ENCODE peak calls at places on chromosomes 11 and 22, in eight cellular contexts. K is left ventricle myocardium inferior, U is tibial artery, A is colonic mucosa, R is transverse colon, D is K562, V is body of pancreas, W is spleen. F is an unnamed sample. For H3K36me3 and H3K4me1, the result is how much of the 10 kb centered on the place peaks cover.

GRCh38 chr11:73147771-73148681 is 5.9 kb upstream of the FCHSD2 start:
- DNase-seq in K (peak), U (peak), A (no peak), R (no peak), D (no peak), V (peak), W (peak), F (no peak)

GRCh38 chr11:131662310-131662709 is 291.9 kb downstream of the NTM start:
- DNase-seq in K (no peak), U (no peak), A (no peak), R (no peak), D (no peak), V (no peak), W (no peak), F (no peak)

GRCh38 chr11:27227744-27228143 is 135.3 kb downstream of the CCDC34 start:
- DNase-seq in K (no peak), U (no peak), A (no peak), R (no peak), D (no peak), V (no peak), W (no peak), F (no peak)

GRCh38 chr11:116700586-116701220 is 72.1 kb downstream of the BUD13 start:
- DNase-seq in K (no peak), U (peak), A (no peak), R (no peak), D (no peak), V (no peak), W (peak), F (no peak)

GRCh38 chr22:33321466-33321865 is 263.3 kb upstream of the SYN3 start:
- DNase-seq in K (no peak), U (no peak), A (no peak), R (no peak), D (no peak), V (no peak), W (no peak), F (no peak)

GRCh38 chr11:37072538-37072937 is 474.5 kb upstream of the RAG2 start:
- DNase-seq in K (no peak), U (no peak), A (no peak), R (no peak), D (no peak), V (no peak), W (no peak), F (no peak)

GRCh38 chr22:39253427-39254070 is 8.8 kb upstream of the PDGFB start:
- DNase-seq in K (peak), U (peak), A (peak), R (peak), D (peak), V (peak), W (no peak), F (no peak)

GRCh38 chr11:72298931-72299330 is 55.0 kb upstream of the PHOX2A start:
- DNase-seq in K (no peak), U (no peak), A (no peak), R (no peak), D (no peak), V (no peak), W (no peak), F (no peak)

GRCh38 chr22:33796494-33796893 is 123.8 kb downstream of the LARGE1 start:
- DNase-seq in K (no peak), U (no peak), A (no peak), R (no peak), D (no peak), V (no peak), W (no peak), F (peak)

GRCh38 chr11:4511267-4511666 is 28.8 kb downstream of the OR52K1 start:
- DNase-seq in K (no peak), U (no peak), A (no peak), R (no peak), D (no peak), V (no peak), W (no peak), F (no peak)

GRCh38 chr22:37525073-37525745 is 6.0 kb upstream of the CARD10 start:
- DNase-seq in K (no peak), U (no peak), A (no peak), R (no peak), D (no peak), V (no peak), W (no peak), F (no peak)

GRCh38 chr11:130781906-130782305 is 134.4 kb downstream of the SNX19 start:
- DNase-seq in K (no peak), U (no peak), A (no peak), R (no peak), D (no peak), V (no peak), W (no peak), F (no peak)

DNA sequence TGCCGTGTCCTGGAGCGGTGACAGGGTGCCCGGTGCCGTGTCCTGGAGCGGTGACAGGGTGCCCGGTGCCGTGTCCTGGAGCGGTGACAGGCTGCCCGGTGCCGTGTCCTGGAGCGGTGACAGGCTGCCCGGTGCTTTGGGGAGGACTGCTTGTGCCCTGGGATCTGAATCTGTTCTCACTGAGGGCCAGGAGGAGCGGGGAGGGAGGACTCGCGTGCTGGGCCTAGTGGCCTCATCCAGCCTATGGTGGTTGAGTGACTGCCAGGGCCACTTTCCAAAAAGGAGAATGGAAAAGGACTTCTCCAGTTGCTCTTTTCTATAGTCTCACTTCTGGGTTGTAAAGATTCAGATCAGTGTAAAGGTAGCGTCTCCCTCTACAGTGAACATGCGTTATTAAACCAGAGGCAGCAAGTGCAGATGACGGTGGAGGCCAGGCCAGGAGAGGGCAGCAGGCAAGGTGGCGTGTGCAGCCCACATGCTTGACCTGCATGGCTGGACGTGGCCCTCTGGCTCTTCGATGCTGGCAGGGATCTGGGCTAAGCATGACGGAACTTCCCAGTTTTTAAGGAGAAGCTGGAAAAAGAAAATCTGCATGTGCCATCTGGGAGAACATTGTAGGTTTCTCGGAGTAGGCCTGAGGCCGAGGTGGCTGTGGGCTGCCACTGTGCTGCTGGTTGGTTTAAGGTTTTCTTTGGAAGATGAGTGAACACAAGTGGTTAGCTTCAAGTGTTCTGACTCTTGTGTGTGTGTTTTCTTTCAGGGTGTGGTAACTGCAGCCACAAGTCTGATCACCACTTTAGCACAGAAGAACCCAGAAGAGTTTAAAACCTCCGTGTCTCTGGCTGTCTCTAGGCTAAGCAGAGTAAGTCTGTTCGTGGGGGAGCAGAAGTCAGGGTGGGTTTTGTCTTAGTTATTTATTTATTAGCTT is 55.0 kb downstream of the AP2A2 start:
- DNase-seq in K (no peak), U (no peak), A (no peak), R (no peak), D (no peak), V (no peak), W (no peak), F (no peak)
- H3K36me3 ChIP-seq in K (half or more), U (half or more), A (under half), R (under half), D (half or more), V (under half), W (half or more), F (half or more)

GRCh38 chr22:27112273-27112672 is 454.9 kb downstream of the MIAT start:
- DNase-seq in K (no peak), U (peak), A (no peak), R (no peak), D (no peak), V (no peak), W (no peak), F (no peak)

GRCh38 chr22:27114186-27114585 is 456.8 kb downstream of the MIAT start:
- DNase-seq in K (no peak), U (peak), A (no peak), R (no peak), D (no peak), V (no peak), W (no peak), F (no peak)

GRCh38 chr22:27111796-27112195 is 454.4 kb downstream of the MIAT start:
- DNase-seq in K (no peak), U (no peak), A (no peak), R (no peak), D (no peak), V (no peak), W (no peak), F (no peak)

GRCh38 chr22:27115410-27115809 is 458.0 kb downstream of the MIAT start:
- DNase-seq in K (no peak), U (peak), A (no peak), R (no peak), D (no peak), V (no peak), W (no peak), F (no peak)

GRCh38 chr22:27113211-27114030 is 456.0 kb downstream of the MIAT start:
- DNase-seq in K (peak), U (peak), A (peak), R (peak), D (no peak), V (peak), W (no peak), F (no peak)
- H3K4me1 ChIP-seq in K (under half), U (under half), A (under half), R (under half), D (under half), V (under half), W (under half), F (under half)

DNA sequence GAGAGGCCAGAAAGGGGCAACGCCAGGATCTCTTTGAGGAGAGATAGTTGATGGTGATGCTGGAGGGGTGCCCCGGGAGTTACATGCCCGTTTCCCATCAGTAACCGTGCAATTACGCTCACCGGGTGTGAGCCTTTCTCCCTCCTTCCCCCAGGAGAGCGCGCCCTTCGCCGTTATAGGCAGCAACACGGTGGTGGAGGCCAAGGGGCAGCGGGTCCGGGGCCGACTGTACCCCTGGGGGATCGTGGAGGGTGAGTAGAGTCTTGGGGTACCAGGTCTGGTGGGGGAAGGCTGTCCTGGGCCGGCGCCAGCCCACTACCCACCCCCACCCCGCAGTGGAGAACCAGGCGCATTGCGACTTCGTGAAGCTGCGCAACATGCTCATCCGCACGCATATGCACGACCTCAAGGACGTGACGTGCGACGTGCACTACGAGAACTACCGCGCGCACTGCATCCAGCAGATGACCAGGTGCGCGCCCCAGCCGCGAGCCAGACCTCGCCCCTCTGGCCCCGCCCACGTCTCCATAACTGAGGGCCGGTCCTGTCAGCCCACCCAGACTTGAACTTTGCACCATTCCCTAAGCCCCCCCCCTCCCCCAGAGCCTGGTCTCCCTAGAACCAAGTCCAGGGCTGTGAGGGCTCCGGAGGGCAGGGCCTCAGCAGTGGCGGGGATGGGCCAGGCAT is 1.7 kb upstream of the GP1BB start:
- DNase-seq in K (no peak), U (no peak), A (no peak), R (no peak), D (no peak), V (no peak), W (no peak), F (no peak)
- H3K4me3 ChIP-seq in K (peak), U (no peak), A (no peak), R (no peak), D (no peak), V (no peak), W (no peak), F (no peak)

GRCh38 chr11:134164490-134165370 is 59.0 kb downstream of the NCAPD3 start:
- DNase-seq in K (no peak), U (no peak), A (no peak), R (no peak), D (no peak), V (no peak), W (no peak), F (no peak)

GRCh38 chr11:134171951-134172350 is 51.8 kb downstream of the NCAPD3 start:
- DNase-seq in K (no peak), U (no peak), A (no peak), R (no peak), D (no peak), V (no peak), W (no peak), F (no peak)

GRCh38 chr11:134170909-134171281 is 52.9 kb downstream of the NCAPD3 start:
- DNase-seq in K (no peak), U (no peak), A (no peak), R (no peak), D (no peak), V (no peak), W (no peak), F (no peak)

GRCh38 chr11:134173296-134173695 is 50.5 kb downstream of the NCAPD3 start:
- DNase-seq in K (no peak), U (no peak), A (no peak), R (no peak), D (no peak), V (no peak), W (no peak), F (no peak)

GRCh38 chr11:134170177-134170908 is 53.4 kb downstream of the NCAPD3 start:
- DNase-seq in K (no peak), U (no peak), A (no peak), R (no peak), D (no peak), V (no peak), W (no peak), F (no peak)
- H3K36me3 ChIP-seq in K (half or more), U (half or more), A (under half), R (under half), D (half or more), V (under half), W (half or more), F (half or more)

DNA sequence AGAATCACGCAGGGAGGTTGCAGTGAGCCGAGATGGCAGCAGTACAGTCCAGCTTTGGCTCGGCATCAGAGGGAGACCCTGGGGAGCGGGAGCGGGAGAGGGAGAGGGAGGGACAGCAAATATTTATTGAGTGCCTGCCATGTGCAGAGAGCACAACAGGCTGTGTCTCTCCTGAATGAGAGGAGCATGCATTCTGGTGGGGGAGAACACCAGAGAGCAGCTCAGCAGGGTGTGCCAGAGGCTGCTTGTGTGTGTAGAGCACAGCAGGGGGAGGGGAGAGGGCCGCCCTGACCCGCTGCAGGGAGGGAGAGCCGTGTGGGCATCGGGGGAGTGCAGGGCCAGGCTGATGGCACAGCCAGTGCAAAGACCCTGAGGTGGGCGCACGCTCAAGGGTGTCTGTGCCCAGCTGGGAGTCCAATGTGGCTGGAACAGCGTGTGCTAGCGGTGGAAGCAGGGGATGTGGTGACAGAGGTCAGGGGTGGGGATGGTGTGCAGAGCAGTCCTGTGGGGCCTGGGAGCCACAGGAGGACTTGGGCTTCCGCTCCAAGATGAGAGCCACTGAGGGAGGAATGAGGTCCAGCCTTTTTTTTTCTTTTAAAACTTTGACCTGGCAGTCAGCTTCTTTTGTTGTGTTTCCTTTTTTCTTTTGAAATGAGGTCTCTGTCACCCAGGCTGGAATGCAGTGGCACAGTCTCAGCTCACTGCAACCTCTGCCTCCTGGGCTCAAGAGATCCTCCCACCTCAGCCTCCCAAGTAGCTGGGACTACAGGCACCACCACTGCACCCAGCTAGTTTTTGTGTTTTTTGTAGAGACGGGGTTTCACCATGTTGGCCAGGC is 12.0 kb downstream of the PPIL2 start:
- DNase-seq in K (no peak), U (no peak), A (no peak), R (no peak), D (peak), V (no peak), W (no peak), F (no peak)
- H3K4me1 ChIP-seq in K (under half), U (under half), A (under half), R (under half), D (under half), V (under half), W (under half), F (under half)

GRCh38 chr22:35912668-35913067 is 116.0 kb downstream of the RBFOX2 start:
- DNase-seq in K (no peak), U (no peak), A (no peak), R (no peak), D (no peak), V (no peak), W (no peak), F (no peak)

GRCh38 chr22:35915477-35916013 is 113.1 kb downstream of the RBFOX2 start:
- DNase-seq in K (no peak), U (no peak), A (no peak), R (no peak), D (no peak), V (no peak), W (no peak), F (peak)

GRCh38 chr22:35913925-35914324 is 114.7 kb downstream of the RBFOX2 start:
- DNase-seq in K (no peak), U (no peak), A (no peak), R (no peak), D (no peak), V (no peak), W (no peak), F (no peak)

GRCh38 chr22:35914665-35915476 is 113.8 kb downstream of the RBFOX2 start:
- DNase-seq in K (no peak), U (peak), A (peak), R (peak), D (peak), V (peak), W (no peak), F (peak)

GRCh38 chr22:35914357-35914664 is 114.3 kb downstream of the RBFOX2 start:
- DNase-seq in K (no peak), U (no peak), A (no peak), R (no peak), D (no peak), V (no peak), W (no peak), F (no peak)
- H3K4me3 ChIP-seq in K (peak), U (peak), A (peak), R (peak), D (no peak), V (no peak), W (peak), F (no peak)

DNA sequence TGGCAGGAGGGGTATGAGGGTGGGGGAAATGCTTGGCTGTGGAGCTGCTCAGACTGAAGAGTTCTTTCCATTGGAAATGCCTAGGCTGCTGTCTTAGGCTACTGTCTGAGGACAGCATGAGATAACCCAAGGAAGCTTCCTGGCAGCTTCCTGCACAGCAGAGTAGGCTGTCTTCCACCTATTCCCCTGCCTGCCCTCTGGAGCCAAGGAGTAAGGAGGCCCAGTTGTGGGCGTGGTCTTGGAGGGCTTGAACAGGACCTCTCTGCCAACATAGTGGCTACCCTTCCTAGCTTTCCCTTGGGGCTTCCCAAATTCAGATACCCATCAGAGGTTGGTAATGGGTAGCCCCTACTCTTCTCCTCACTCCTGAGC is 25.9 kb downstream of the PHLDB1 start:
- DNase-seq in K (no peak), U (no peak), A (no peak), R (no peak), D (no peak), V (no peak), W (no peak), F (no peak)
- H3K36me3 ChIP-seq in K (half or more), U (half or more), A (under half), R (under half), D (under half), V (under half), W (half or more), F (under half)

GRCh38 chr11:61962213-61963015 is 5.0 kb downstream of the FTH1 start:
- DNase-seq in K (no peak), U (peak), A (no peak), R (no peak), D (no peak), V (no peak), W (peak), F (no peak)
- H3K4me1 ChIP-seq in K (half or more), U (under half), A (under half), R (under half), D (under half), V (under half), W (half or more), F (under half)

GRCh38 chr11:9568161-9568853 is 5.2 kb upstream of the WEE1 start:
- DNase-seq in K (no peak), U (no peak), A (no peak), R (no peak), D (no peak), V (no peak), W (no peak), F (no peak)
- H3K4me3 ChIP-seq in K (peak), U (peak), A (no peak), R (no peak), D (no peak), V (no peak), W (no peak), F (no peak)